ENCODE peak calls at places on chromosomes 4 and X, in six cellular contexts. One of them, this sample, is unnamed.

GRCh38 chrX:41621236-41621651 is 67.5 kb upstream of the GPR34 start:
- DNase-seq in NCI-H2081: no peak
- DNase-seq in A549: peak; percentile 73
- DNase-seq in ovary: no peak
- DNase-seq in frontal cortex: no peak
- DNase-seq in mesenchymal stem cell: peak; percentile 86
- DNase-seq in this sample: peak; percentile 24

GRCh38 chr4:88765729-88766128 is 68.1 kb upstream of the NAP1L5 start:
- DNase-seq in NCI-H2081: no peak
- DNase-seq in A549: peak; percentile 23
- DNase-seq in ovary: no peak
- DNase-seq in frontal cortex: no peak
- DNase-seq in mesenchymal stem cell: peak; percentile 60
- DNase-seq in this sample: no peak

GRCh38 chrX:14872851-14873675 is at the start of the genes FANCB and MOSPD2:
- DNase-seq in NCI-H2081: peak; percentile 96
- DNase-seq in A549: peak; percentile 95
- DNase-seq in ovary: peak; percentile 91
- DNase-seq in frontal cortex: peak; percentile 84
- DNase-seq in mesenchymal stem cell: peak; percentile 95
- DNase-seq in this sample: peak; percentile 96

GRCh38 chr4:38734886-38735285 is 47.9 kb downstream of the TLR10 start:
- DNase-seq in NCI-H2081: no peak
- DNase-seq in A549: no peak
- DNase-seq in ovary: no peak
- DNase-seq in frontal cortex: no peak
- DNase-seq in mesenchymal stem cell: no peak
- DNase-seq in this sample: no peak

GRCh38 chr4:59920414-59920813 is 1279.7 kb upstream of the ADGRL3 start:
- DNase-seq in NCI-H2081: no peak
- DNase-seq in A549: no peak
- DNase-seq in ovary: no peak
- DNase-seq in frontal cortex: no peak
- DNase-seq in mesenchymal stem cell: peak; percentile 1
- DNase-seq in this sample: no peak

GRCh38 chr4:3257691-3258482 is 8.9 kb downstream of the MSANTD1 start:
- DNase-seq in NCI-H2081: no peak
- DNase-seq in A549: no peak
- DNase-seq in ovary: no peak
- DNase-seq in frontal cortex: no peak
- DNase-seq in mesenchymal stem cell: peak; percentile 46
- DNase-seq in this sample: no peak

GRCh38 chr4:173025131-173025530 is 143.5 kb upstream of the GALNT7 start:
- DNase-seq in NCI-H2081: peak; percentile 69
- DNase-seq in A549: peak; percentile 71
- DNase-seq in ovary: peak; percentile 39
- DNase-seq in frontal cortex: peak; percentile 6
- DNase-seq in mesenchymal stem cell: peak; percentile 76
- DNase-seq in this sample: peak; percentile 83

GRCh38 chrX:40513012-40513411 is 67.8 kb upstream of the ATP6AP2 start:
- DNase-seq in NCI-H2081: no peak
- DNase-seq in A549: no peak
- DNase-seq in ovary: no peak
- DNase-seq in frontal cortex: no peak
- DNase-seq in mesenchymal stem cell: no peak
- DNase-seq in this sample: no peak

GRCh38 chr4:89324671-89325070 is 17.1 kb upstream of the GPRIN3 start:
- DNase-seq in NCI-H2081: no peak
- DNase-seq in A549: no peak
- DNase-seq in ovary: no peak
- DNase-seq in frontal cortex: no peak
- DNase-seq in mesenchymal stem cell: peak; percentile 72
- DNase-seq in this sample: no peak

GRCh38 chr4:13919021-13919441 is 291.5 kb upstream of the BOD1L1 start:
- DNase-seq in NCI-H2081: no peak
- DNase-seq in A549: no peak
- DNase-seq in ovary: no peak
- DNase-seq in frontal cortex: no peak
- DNase-seq in mesenchymal stem cell: peak; percentile 74
- DNase-seq in this sample: peak; percentile 82

GRCh38 chr4:28225005-28225404 is 1364.4 kb downstream of the STIM2 start:
- DNase-seq in NCI-H2081: peak; percentile 15
- DNase-seq in A549: peak; percentile 60
- DNase-seq in ovary: no peak
- DNase-seq in frontal cortex: no peak
- DNase-seq in mesenchymal stem cell: peak; percentile 29
- DNase-seq in this sample: peak; percentile 55

This sample was measured in cardiac muscle cell.